ENCODE peak calls at places on chromosome 11, in nine cellular contexts. W is cardiac fibroblast; G is cardiac muscle cell; N is non-pigmented ciliary epithelial cell; V is fibroblast of lung; F is NCI-H524; C is H1; B is activated CD8-positive, alpha-beta memory T cell treated with anti-CD3 and anti-CD28 coated beads, Interleukin-2, amount 50 U/mL, for 48 hours; O is pons. Z is an unnamed sample.

GRCh38 chr11:79052539-79052938 is 388.3 kb downstream of the TENM4 start:
- DNase-seq in W (peak; percentile 25), G (peak; percentile 34), N (no peak), V (peak; percentile 29), F (peak; percentile 17), C (no peak), B (no peak), O (peak; percentile 26), Z (no peak)

GRCh38 chr11:127805771-127806170 is 781.6 kb downstream of the ETS1 start:
- DNase-seq in W (no peak), G (no peak), N (no peak), V (no peak), F (no peak), C (no peak), B (no peak), O (no peak), Z (no peak)

GRCh38 chr11:62732830-62733229 is 4.5 kb downstream of the TTC9C start:
- DNase-seq in W (peak; percentile 57), G (no peak), N (no peak), V (no peak), F (no peak), C (no peak), B (no peak), O (peak; percentile 62), Z (no peak)

GRCh38 chr11:64743591-64744543 is at the start of gene RASGRP2:
- DNase-seq in W (peak; percentile 28), G (peak; percentile 45), N (no peak), V (no peak), F (no peak), C (no peak), B (peak; percentile 95), O (no peak), Z (peak; percentile 96)

GRCh38 chr11:133821776-133822175 is 23.5 kb downstream of the SPATA19 start:
- DNase-seq in W (peak; percentile 32), G (peak; percentile 87), N (no peak), V (peak; percentile 12), F (peak; percentile 62), C (peak; percentile 66), B (no peak), O (peak; percentile 82), Z (no peak)

GRCh38 chr11:2656859-2657258 is 42.9 kb downstream of the KCNQ1OT1 start:
- DNase-seq in W (no peak), G (no peak), N (no peak), V (no peak), F (no peak), C (no peak), B (no peak), O (no peak), Z (no peak)

GRCh38 chr11:9573775-9574555 is 495 bp downstream of the WEE1 start:
- DNase-seq in W (peak; percentile 32), G (peak; percentile 55), N (no peak), V (no peak), F (no peak), C (no peak), B (no peak), O (no peak), Z (peak; percentile 78)

GRCh38 chr11:84144531-84144930 is 858.4 kb upstream of the CCDC90B start:
- DNase-seq in W (no peak), G (no peak), N (no peak), V (no peak), F (no peak), C (no peak), B (no peak), O (peak; percentile 93), Z (no peak)

GRCh38 chr11:110470716-110471115 is 41.0 kb downstream of the FDX1 start:
- DNase-seq in W (no peak), G (no peak), N (no peak), V (peak; percentile 60), F (no peak), C (no peak), B (no peak), O (no peak), Z (no peak)

GRCh38 chr11:46162700-46163099 is 41.4 kb upstream of the PHF21A start:
- DNase-seq in W (no peak), G (no peak), N (no peak), V (no peak), F (no peak), C (no peak), B (no peak), O (no peak), Z (no peak)

GRCh38 chr11:120183701-120184141 is 27.1 kb upstream of the OAF start:
- DNase-seq in W (no peak), G (no peak), N (no peak), V (no peak), F (no peak), C (no peak), B (peak; percentile 26), O (no peak), Z (no peak)